ENCODE peak calls at places on chromosomes 11 and 22, in six cellular contexts. One of them, this sample, is unnamed. For H3K9me3, the result is how much of the 10 kb centered on the place peaks cover.

GRCh38 chr11:44949160-44950035 is 1.3 kb downstream of the TP53I11 start:
- DNase-seq in kidney: peak
- DNase-seq in fibroblast of lung: peak
- DNase-seq in right atrium auricular region: no peak
- DNase-seq in IMR-90: peak
- DNase-seq in cardiac muscle cell: peak
- DNase-seq in this sample: no peak

GRCh38 chr11:67545280-67545679 is 22.0 kb upstream of the CABP2 start:
- DNase-seq in kidney: peak
- DNase-seq in fibroblast of lung: no peak
- DNase-seq in right atrium auricular region: no peak
- DNase-seq in IMR-90: no peak
- DNase-seq in cardiac muscle cell: peak
- DNase-seq in this sample: no peak

GRCh38 chr22:37169947-37170688 is 17.9 kb downstream of the C1QTNF6 start:
- DNase-seq in kidney: peak
- DNase-seq in fibroblast of lung: no peak
- DNase-seq in right atrium auricular region: no peak
- DNase-seq in IMR-90: no peak
- DNase-seq in cardiac muscle cell: no peak
- DNase-seq in this sample: no peak

GRCh38 chr11:19703211-19703610 is 9.4 kb upstream of the NAV2 start:
- DNase-seq in kidney: no peak
- DNase-seq in fibroblast of lung: no peak
- DNase-seq in right atrium auricular region: no peak
- DNase-seq in IMR-90: peak
- DNase-seq in cardiac muscle cell: no peak
- DNase-seq in this sample: no peak

GRCh38 chr22:27686534-27686933 is 115.0 kb downstream of the MN1 start:
- DNase-seq in kidney: peak
- DNase-seq in fibroblast of lung: peak
- DNase-seq in right atrium auricular region: peak
- DNase-seq in IMR-90: peak
- DNase-seq in cardiac muscle cell: peak
- DNase-seq in this sample: peak

GRCh38 chr11:67466367-67466766 is 2.7 kb downstream of the TMEM134 start:
- DNase-seq in kidney: no peak
- DNase-seq in fibroblast of lung: no peak
- DNase-seq in right atrium auricular region: no peak
- DNase-seq in IMR-90: no peak
- DNase-seq in cardiac muscle cell: no peak
- DNase-seq in this sample: no peak

GRCh38 chr22:38115423-38116205 is 5.1 kb upstream of the BAIAP2L2 start:
- DNase-seq in kidney: peak
- DNase-seq in fibroblast of lung: no peak
- DNase-seq in right atrium auricular region: no peak
- DNase-seq in IMR-90: no peak
- DNase-seq in cardiac muscle cell: no peak
- DNase-seq in this sample: no peak

GRCh38 chr11:111539426-111540113 is 950 bp upstream of the LAYN start:
- DNase-seq in kidney: no peak
- DNase-seq in fibroblast of lung: no peak
- DNase-seq in right atrium auricular region: no peak
- DNase-seq in IMR-90: no peak
- DNase-seq in cardiac muscle cell: no peak
- DNase-seq in this sample: no peak

GRCh38 chr11:85827768-85828639 is 17.1 kb upstream of the SYTL2 start:
- DNase-seq in kidney: no peak
- DNase-seq in fibroblast of lung: peak
- DNase-seq in right atrium auricular region: no peak
- DNase-seq in IMR-90: peak
- DNase-seq in cardiac muscle cell: peak
- DNase-seq in this sample: no peak

GRCh38 chr11:28144808-28145207 is 36.6 kb downstream of the METTL15 start:
- DNase-seq in kidney: no peak
- DNase-seq in fibroblast of lung: peak
- DNase-seq in right atrium auricular region: no peak
- DNase-seq in IMR-90: peak
- DNase-seq in cardiac muscle cell: peak
- DNase-seq in this sample: no peak
- H3K27ac ChIP-seq in kidney: no peak
- H3K27ac ChIP-seq in fibroblast of lung: no peak
- H3K27ac ChIP-seq in right atrium auricular region: no peak
- H3K27ac ChIP-seq in IMR-90: peak
- H3K27ac ChIP-seq in cardiac muscle cell: no peak
- H3K27ac ChIP-seq in this sample: no peak

GRCh38 chr11:74896311-74896710 is 52.6 kb downstream of the XRRA1 start:
- DNase-seq in kidney: no peak
- DNase-seq in fibroblast of lung: no peak
- DNase-seq in right atrium auricular region: no peak
- DNase-seq in IMR-90: no peak
- DNase-seq in cardiac muscle cell: no peak
- DNase-seq in this sample: no peak

DNA sequence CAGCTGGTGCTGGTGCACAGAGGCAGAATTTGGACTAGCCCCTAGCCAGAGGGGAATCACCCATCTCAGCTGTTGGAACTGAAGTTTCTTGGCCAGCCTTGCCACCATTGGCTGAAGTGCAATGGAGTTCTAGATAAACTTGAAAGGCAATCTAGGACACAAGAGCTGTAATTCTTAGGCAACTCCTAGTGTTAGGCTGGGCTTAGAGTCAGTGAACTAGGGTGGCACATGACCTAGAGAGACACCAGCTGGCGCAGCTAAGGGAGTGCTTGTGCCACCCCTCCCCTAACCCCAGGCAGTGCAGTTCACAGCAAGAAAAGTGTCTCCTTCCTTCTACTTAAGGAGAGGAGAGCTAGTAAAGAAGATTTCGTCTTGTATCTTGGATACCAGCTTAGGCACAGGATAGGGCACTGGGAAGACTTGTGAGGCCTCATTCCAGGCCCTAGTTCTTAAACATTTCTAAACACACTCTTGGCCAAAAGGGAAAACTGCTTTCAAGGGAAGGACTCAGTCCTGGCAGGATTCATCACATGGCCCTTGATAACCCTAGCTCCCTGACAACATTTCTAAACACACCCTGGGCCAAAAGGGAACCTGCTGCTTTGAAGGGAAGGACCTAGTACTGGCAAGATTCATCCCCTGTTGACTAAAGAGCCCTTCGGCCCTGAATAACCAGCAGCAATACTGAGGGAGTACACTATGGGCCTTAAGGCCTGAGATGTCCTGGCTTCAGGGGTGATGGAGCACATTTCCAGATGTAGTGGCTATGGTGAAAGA is 53.4 kb downstream of the XRRA1 start:
- DNase-seq in kidney: no peak
- DNase-seq in fibroblast of lung: no peak
- DNase-seq in right atrium auricular region: no peak
- DNase-seq in IMR-90: no peak
- DNase-seq in cardiac muscle cell: no peak
- DNase-seq in this sample: peak
- H3K9me3 ChIP-seq in kidney: under half
- H3K9me3 ChIP-seq in fibroblast of lung: under half
- H3K9me3 ChIP-seq in right atrium auricular region: under half
- H3K9me3 ChIP-seq in IMR-90: under half
- H3K9me3 ChIP-seq in cardiac muscle cell: under half
- H3K9me3 ChIP-seq in this sample: under half

GRCh38 chr11:102319544-102319943 is 2.3 kb downstream of the BIRC3 start:
- DNase-seq in kidney: no peak
- DNase-seq in fibroblast of lung: no peak
- DNase-seq in right atrium auricular region: no peak
- DNase-seq in IMR-90: no peak
- DNase-seq in cardiac muscle cell: no peak
- DNase-seq in this sample: no peak

GRCh38 chr11:102320166-102320565 is 2.9 kb downstream of the BIRC3 start:
- DNase-seq in kidney: no peak
- DNase-seq in fibroblast of lung: no peak
- DNase-seq in right atrium auricular region: no peak
- DNase-seq in IMR-90: no peak
- DNase-seq in cardiac muscle cell: no peak
- DNase-seq in this sample: no peak

GRCh38 chr11:102317099-102317767 is at the start of gene BIRC3:
- DNase-seq in kidney: peak
- DNase-seq in fibroblast of lung: peak
- DNase-seq in right atrium auricular region: peak
- DNase-seq in IMR-90: peak
- DNase-seq in cardiac muscle cell: peak
- DNase-seq in this sample: peak

GRCh38 chr11:102317768-102318103 is 452 bp downstream of the BIRC3 start:
- DNase-seq in kidney: no peak
- DNase-seq in fibroblast of lung: no peak
- DNase-seq in right atrium auricular region: no peak
- DNase-seq in IMR-90: no peak
- DNase-seq in cardiac muscle cell: no peak
- DNase-seq in this sample: no peak

GRCh38 chr11:102318469-102318868 is 1.2 kb downstream of the BIRC3 start:
- DNase-seq in kidney: no peak
- DNase-seq in fibroblast of lung: peak
- DNase-seq in right atrium auricular region: no peak
- DNase-seq in IMR-90: peak
- DNase-seq in cardiac muscle cell: no peak
- DNase-seq in this sample: no peak
- H3K4me3 ChIP-seq in kidney: peak
- H3K4me3 ChIP-seq in fibroblast of lung: no peak
- H3K4me3 ChIP-seq in right atrium auricular region: no peak
- H3K4me3 ChIP-seq in IMR-90: no peak
- H3K4me3 ChIP-seq in cardiac muscle cell: no peak
- H3K4me3 ChIP-seq in this sample: no peak

DNA sequence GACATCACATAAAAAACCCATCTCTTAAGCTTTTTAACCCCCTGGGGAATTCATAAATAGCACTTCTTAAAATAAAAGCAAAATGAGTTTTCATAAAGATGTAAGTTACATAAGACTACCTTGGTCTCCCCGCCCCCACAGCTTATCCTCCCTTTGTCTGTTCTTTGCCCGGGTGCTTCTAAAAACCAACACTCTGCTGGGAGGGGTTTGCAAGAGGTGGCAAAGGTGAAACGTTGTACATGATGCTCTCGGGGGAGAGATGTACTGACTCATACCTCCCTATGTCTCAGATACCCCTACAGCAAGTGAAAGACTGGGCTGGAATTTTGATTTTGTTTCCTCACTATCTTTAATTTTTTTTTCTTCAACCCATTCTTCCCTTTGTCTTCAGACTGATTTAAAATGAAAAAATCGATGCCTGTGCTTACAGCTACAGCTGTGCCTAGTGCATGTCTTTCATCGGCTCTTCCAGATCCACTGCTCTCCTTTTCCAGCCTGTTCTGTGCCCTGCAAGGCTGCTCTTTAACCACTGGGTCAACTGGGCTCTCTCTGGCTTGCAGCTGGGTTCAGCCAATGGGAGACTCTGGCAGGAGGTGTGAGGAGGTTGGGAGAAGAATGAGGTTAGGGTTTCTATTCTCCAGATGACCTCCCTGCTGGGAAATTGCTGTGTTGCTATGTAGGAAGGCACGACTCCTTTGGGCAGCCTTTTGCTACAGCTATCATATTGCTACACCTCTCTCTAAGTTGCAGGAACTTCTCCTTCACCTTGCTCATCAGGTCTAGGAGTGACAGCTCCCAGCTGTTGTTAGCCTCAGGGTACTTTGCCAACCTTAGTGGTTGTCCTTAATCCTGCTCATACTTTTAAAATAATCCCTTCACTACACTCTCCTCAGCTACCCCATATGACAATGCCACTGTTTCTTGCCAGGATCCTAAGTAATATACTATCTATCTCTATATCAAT is 266.5 kb downstream of the TENM4 start:
- DNase-seq in kidney: no peak
- DNase-seq in fibroblast of lung: peak
- DNase-seq in right atrium auricular region: no peak
- DNase-seq in IMR-90: peak
- DNase-seq in cardiac muscle cell: no peak
- DNase-seq in this sample: peak
- H3K27ac ChIP-seq in kidney: no peak
- H3K27ac ChIP-seq in fibroblast of lung: peak
- H3K27ac ChIP-seq in right atrium auricular region: no peak
- H3K27ac ChIP-seq in IMR-90: no peak
- H3K27ac ChIP-seq in cardiac muscle cell: no peak
- H3K27ac ChIP-seq in this sample: no peak

GRCh38 chr22:47615051-47615450 is 852.6 kb downstream of the TBC1D22A start:
- DNase-seq in kidney: no peak
- DNase-seq in fibroblast of lung: no peak
- DNase-seq in right atrium auricular region: no peak
- DNase-seq in IMR-90: no peak
- DNase-seq in cardiac muscle cell: no peak
- DNase-seq in this sample: no peak
- H3K9me3 ChIP-seq in kidney: under half
- H3K9me3 ChIP-seq in fibroblast of lung: under half
- H3K9me3 ChIP-seq in right atrium auricular region: under half
- H3K9me3 ChIP-seq in IMR-90: half or more
- H3K9me3 ChIP-seq in cardiac muscle cell: under half
- H3K9me3 ChIP-seq in this sample: under half

This sample was measured in gastrocnemius medialis.